ENCODE peak calls at places on chromosomes 3 and 15, in seven cellular contexts. M is epithelial cell of esophagus, S is transverse colon, Z is heart right ventricle, U is BE2C, V is lower lobe of right lung, B is astrocyte. F is an unnamed sample.

GRCh38 chr15:72196409-72197044 is 1.1 kb downstream of the GRAMD2A start:
- DNase-seq in M (peak), S (no peak), Z (no peak), U (no peak), V (no peak), B (no peak), F (no peak)

GRCh38 chr15:20645956-20646355 is 104.4 kb upstream of the GOLGA6L6 start:
- DNase-seq in M (no peak), S (peak), Z (peak), U (no peak), V (peak), B (no peak), F (no peak)

GRCh38 chr3:174377684-174378083 is 481.4 kb upstream of the NAALADL2 start:
- DNase-seq in M (no peak), S (no peak), Z (no peak), U (no peak), V (no peak), B (no peak), F (no peak)

GRCh38 chr15:77336006-77336405 is 83.9 kb downstream of the PEAK1 start:
- DNase-seq in M (no peak), S (no peak), Z (no peak), U (no peak), V (no peak), B (no peak), F (no peak)

GRCh38 chr3:110307065-110307809 is 764.4 kb upstream of the NECTIN3 start:
- DNase-seq in M (no peak), S (no peak), Z (no peak), U (no peak), V (no peak), B (peak), F (peak)

GRCh38 chr3:52004158-52004787 is 8.6 kb upstream of the RPL29 start:
- DNase-seq in M (peak), S (no peak), Z (peak), U (peak), V (no peak), B (no peak), F (peak)

GRCh38 chr3:87498358-87499080 is 222.1 kb upstream of the POU1F1 start:
- DNase-seq in M (peak), S (no peak), Z (no peak), U (no peak), V (no peak), B (no peak), F (no peak)

GRCh38 chr3:61663728-61664492 is 102.5 kb downstream of the PTPRG start:
- DNase-seq in M (peak), S (no peak), Z (no peak), U (no peak), V (no peak), B (peak), F (peak)

GRCh38 chr3:45082139-45082538 is 56.0 kb downstream of the CLEC3B start:
- DNase-seq in M (no peak), S (no peak), Z (no peak), U (no peak), V (no peak), B (peak), F (peak)

GRCh38 chr15:39880718-39881387 is 39.2 kb downstream of the GPR176 start:
- DNase-seq in M (no peak), S (no peak), Z (no peak), U (peak), V (no peak), B (no peak), F (no peak)

GRCh38 chr15:65368300-65368617 is 9.5 kb downstream of the IGDCC3 start:
- DNase-seq in M (no peak), S (no peak), Z (peak), U (peak), V (no peak), B (no peak), F (no peak)

GRCh38 chr15:83108266-83109219 is 1.1 kb downstream of the TM6SF1 start:
- DNase-seq in M (peak), S (peak), Z (peak), U (peak), V (peak), B (no peak), F (no peak)

GRCh38 chr3:148950806-148951205 is 40.5 kb upstream of the GYG1 start:
- DNase-seq in M (no peak), S (no peak), Z (no peak), U (no peak), V (no peak), B (no peak), F (peak)

GRCh38 chr3:194504861-194505260 is 18.1 kb upstream of the ATP13A3 start:
- DNase-seq in M (no peak), S (no peak), Z (no peak), U (no peak), V (no peak), B (no peak), F (no peak)

GRCh38 chr3:171354049-171354705 is 106.0 kb downstream of the TNIK start:
- DNase-seq in M (peak), S (no peak), Z (no peak), U (no peak), V (no peak), B (no peak), F (no peak)

GRCh38 chr3:40585381-40586016 is 60.7 kb downstream of the ZNF621 start:
- DNase-seq in M (no peak), S (no peak), Z (no peak), U (no peak), V (no peak), B (no peak), F (no peak)

GRCh38 chr15:90665288-90666134 is 51.6 kb upstream of the BLM start:
- DNase-seq in M (peak), S (peak), Z (peak), U (peak), V (peak), B (peak), F (peak)

GRCh38 chr3:126267169-126267975 is 87.0 kb upstream of the ALDH1L1 start:
- DNase-seq in M (peak), S (peak), Z (peak), U (peak), V (peak), B (peak), F (peak)
- H3K4me3 ChIP-seq in M (peak), S (peak), Z (peak), U (peak), V (peak), B (peak), F (peak)

GRCh38 chr3:3170998-3171397 is 8.5 kb downstream of the CRBN start:
- DNase-seq in M (peak), S (no peak), Z (no peak), U (no peak), V (no peak), B (no peak), F (peak)
- H3K4me3 ChIP-seq in M (no peak), S (no peak), Z (no peak), U (no peak), V (no peak), B (no peak), F (no peak)

GRCh38 chr3:17740703-17741102 is 1.7 kb downstream of the TBC1D5 start:
- DNase-seq in M (peak), S (no peak), Z (no peak), U (no peak), V (no peak), B (peak), F (peak)
- H3K4me3 ChIP-seq in M (peak), S (peak), Z (peak), U (peak), V (peak), B (peak), F (peak)

GRCh38 chr15:96416218-96416933 is 85.9 kb downstream of the NR2F2 start:
- DNase-seq in M (no peak), S (no peak), Z (no peak), U (no peak), V (no peak), B (no peak), F (no peak)
- H3K4me3 ChIP-seq in M (peak), S (no peak), Z (peak), U (no peak), V (peak), B (peak), F (peak)

DNA sequence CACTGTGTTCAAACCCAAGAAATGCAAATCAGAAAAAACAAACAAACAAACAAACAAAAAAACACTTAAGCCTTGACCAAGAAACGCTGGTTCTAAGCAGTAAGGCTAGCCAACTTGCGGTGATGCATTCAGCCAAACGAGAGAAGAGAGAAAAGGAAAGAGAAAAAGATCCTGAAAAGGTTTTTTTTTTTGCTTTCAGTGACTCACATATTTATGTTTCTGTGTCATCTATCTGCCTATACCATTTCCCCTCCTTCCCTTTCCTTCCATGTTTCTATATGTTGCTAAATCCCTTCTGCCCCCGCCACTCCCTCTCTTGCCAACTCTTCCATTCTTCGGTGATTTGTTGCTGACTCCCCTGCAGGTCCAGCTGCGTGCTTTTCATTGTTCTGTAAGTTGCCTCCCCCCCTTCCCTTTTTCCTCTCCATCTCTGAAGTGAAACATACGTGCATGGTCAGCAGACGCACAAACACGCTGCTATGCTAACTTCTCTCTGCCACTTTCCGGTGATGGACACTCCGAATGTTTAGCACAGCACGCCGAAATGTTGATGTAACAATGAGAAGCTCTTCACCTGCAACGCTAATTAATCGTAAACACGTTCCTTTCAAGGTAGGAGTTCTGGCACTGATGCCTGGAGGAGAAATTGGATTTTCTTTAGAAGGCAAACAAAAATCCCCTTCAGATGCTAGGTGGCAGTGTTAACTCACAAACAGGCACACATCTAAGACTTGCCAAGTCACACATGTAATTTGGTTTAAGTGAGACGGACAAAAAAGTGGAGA is 154.5 kb downstream of the TUSC7 start:
- DNase-seq in M (peak), S (no peak), Z (no peak), U (peak), V (no peak), B (peak), F (peak)
- H3K4me3 ChIP-seq in M (no peak), S (no peak), Z (peak), U (peak), V (peak), B (peak), F (peak)

F was measured in adipocyte.